ENCODE peak calls at places on chromosomes 16 and 17, in four cellular contexts. A, Y, I and W are unnamed samples. For H3K4me1, the result is how much of the 10 kb centered on the place peaks cover.

GRCh38 chr16:59783191-59783590 is 1049.1 kb upstream of the GOT2 start:
- DNase-seq in I (no peak), Y (no peak), A (no peak), W (no peak)

GRCh38 chr16:57643902-57644301 is 15.5 kb downstream of the ADGRG1 start:
- DNase-seq in A (no peak), I (no peak), Y (no peak), W (no peak)

GRCh38 chr17:58315281-58315711 is 13.3 kb downstream of the TSPOAP1 start:
- DNase-seq in Y (no peak), I (no peak), A (no peak), W (no peak)

GRCh38 chr17:70987867-70988340 is 818.6 kb downstream of the KCNJ2 start:
- DNase-seq in A (no peak), I (peak), Y (no peak), W (peak)

GRCh38 chr16:89931305-89931896 is 8.3 kb downstream of the TUBB3 start:
- DNase-seq in Y (no peak), A (no peak), I (no peak), W (no peak)

GRCh38 chr17:64972611-64973010 is 53.3 kb upstream of the LRRC37A3 start:
- DNase-seq in A (no peak), I (no peak), Y (no peak), W (no peak)

GRCh38 chr16:75320435-75320834 is 69.0 kb upstream of the BCAR1 start:
- DNase-seq in Y (no peak), A (no peak), I (no peak), W (no peak)

GRCh38 chr17:40978752-40979151 is 5.4 kb downstream of the KRT40 start:
- DNase-seq in I (no peak), A (no peak), Y (no peak), W (no peak)

GRCh38 chr17:31491794-31492171 is 100.3 kb downstream of the RAB11FIP4 start:
- DNase-seq in A (no peak), I (no peak), Y (peak), W (no peak)

GRCh38 chr16:71467810-71468209 is 5.8 kb upstream of the ZNF23 start:
- DNase-seq in I (peak), A (no peak), Y (no peak), W (no peak)

GRCh38 chr16:25855818-25856217 is 164.1 kb downstream of the HS3ST4 start:
- DNase-seq in A (no peak), Y (no peak), I (no peak), W (peak)

GRCh38 chr17:44345497-44346026 is 460 bp downstream of the GRN start:
- DNase-seq in Y (peak), A (peak), I (peak), W (no peak)

GRCh38 chr17:18181358-18181757 is 2.3 kb upstream of the ALKBH5 start:
- DNase-seq in Y (no peak), I (no peak), A (no peak), W (no peak)

GRCh38 chr16:30096105-30096861 is at the start of gene YPEL3:
- DNase-seq in I (peak), Y (peak), A (peak), W (no peak)

GRCh38 chr16:69514366-69514765 is 51.4 kb upstream of the NFAT5 start:
- DNase-seq in I (no peak), A (no peak), Y (no peak), W (no peak)

GRCh38 chr16:11583889-11584565 is 2.7 kb downstream of the LITAF start:
- DNase-seq in I (no peak), A (no peak), Y (peak), W (no peak)

GRCh38 chr17:4483012-4483840 is 15.5 kb upstream of the SPNS2 start:
- DNase-seq in A (peak), I (no peak), Y (no peak), W (no peak)

GRCh38 chr16:83799336-83799735 is 8.4 kb upstream of the HSBP1 start:
- DNase-seq in Y (no peak), A (no peak), I (no peak), W (no peak)

GRCh38 chr17:4007346-4008081 is 43.3 kb upstream of the ATP2A3 start:
- DNase-seq in A (no peak), I (no peak), Y (no peak), W (no peak)

GRCh38 chr17:49995055-49995738 is at the start of gene DLX3:
- DNase-seq in Y (peak), A (peak), I (peak), W (no peak)

GRCh38 chr17:48626202-48626469 is at the start of gene HOXB9:
- DNase-seq in A (no peak), I (no peak), Y (no peak), W (no peak)

GRCh38 chr16:81997738-81998137 is 13.5 kb downstream of the SDR42E1 start:
- DNase-seq in Y (no peak), I (peak), A (peak), W (no peak)

GRCh38 chr16:25614836-25615235 is 76.9 kb upstream of the HS3ST4 start:
- DNase-seq in Y (no peak), I (no peak), A (no peak), W (no peak)

GRCh38 chr16:73047536-73048291 is at the start of gene ZFHX3:
- DNase-seq in A (no peak), I (peak), Y (peak), W (no peak)

GRCh38 chr17:36610472-36610871 is 9.1 kb downstream of the MRM1 start:
- DNase-seq in A (no peak), Y (no peak), I (no peak), W (no peak)

GRCh38 chr16:8346291-8346690 is 244.0 kb downstream of the TMEM114 start:
- DNase-seq in I (no peak), Y (no peak), A (no peak), W (no peak)

GRCh38 chr17:48011405-48012150 is 26.0 kb downstream of the COPZ2 start:
- DNase-seq in A (peak), Y (peak), I (peak), W (no peak)

GRCh38 chr17:35448899-35449227 is 297 bp upstream of the SLFN13 start:
- DNase-seq in I (no peak), Y (no peak), A (no peak), W (no peak)

GRCh38 chr17:58338907-58339774 is 10.5 kb upstream of the TSPOAP1 start:
- DNase-seq in A (no peak), I (peak), Y (peak), W (no peak)

GRCh38 chr17:71252446-71252845 is 868.4 kb upstream of the SOX9 start:
- DNase-seq in Y (no peak), I (no peak), A (no peak), W (no peak)

GRCh38 chr16:19137201-19137601 is 23.4 kb downstream of the ITPRIPL2 start:
- DNase-seq in Y (no peak), I (no peak), A (no peak), W (no peak)

GRCh38 chr16:19137621-19138128 is 23.9 kb downstream of the ITPRIPL2 start:
- DNase-seq in Y (no peak), A (no peak), I (no peak), W (no peak)

GRCh38 chr16:19136549-19137196 is 22.9 kb downstream of the ITPRIPL2 start:
- DNase-seq in A (no peak), I (no peak), Y (no peak), W (no peak)

GRCh38 chr16:19135201-19135838 is 21.6 kb downstream of the ITPRIPL2 start:
- DNase-seq in Y (no peak), A (no peak), I (no peak), W (no peak)

GRCh38 chr16:19135896-19136438 is 22.2 kb downstream of the ITPRIPL2 start:
- DNase-seq in I (no peak), A (peak), Y (no peak), W (no peak)
- H3K4me1 ChIP-seq in I (under half), A (half or more), Y (under half), W (under half)

DNA sequence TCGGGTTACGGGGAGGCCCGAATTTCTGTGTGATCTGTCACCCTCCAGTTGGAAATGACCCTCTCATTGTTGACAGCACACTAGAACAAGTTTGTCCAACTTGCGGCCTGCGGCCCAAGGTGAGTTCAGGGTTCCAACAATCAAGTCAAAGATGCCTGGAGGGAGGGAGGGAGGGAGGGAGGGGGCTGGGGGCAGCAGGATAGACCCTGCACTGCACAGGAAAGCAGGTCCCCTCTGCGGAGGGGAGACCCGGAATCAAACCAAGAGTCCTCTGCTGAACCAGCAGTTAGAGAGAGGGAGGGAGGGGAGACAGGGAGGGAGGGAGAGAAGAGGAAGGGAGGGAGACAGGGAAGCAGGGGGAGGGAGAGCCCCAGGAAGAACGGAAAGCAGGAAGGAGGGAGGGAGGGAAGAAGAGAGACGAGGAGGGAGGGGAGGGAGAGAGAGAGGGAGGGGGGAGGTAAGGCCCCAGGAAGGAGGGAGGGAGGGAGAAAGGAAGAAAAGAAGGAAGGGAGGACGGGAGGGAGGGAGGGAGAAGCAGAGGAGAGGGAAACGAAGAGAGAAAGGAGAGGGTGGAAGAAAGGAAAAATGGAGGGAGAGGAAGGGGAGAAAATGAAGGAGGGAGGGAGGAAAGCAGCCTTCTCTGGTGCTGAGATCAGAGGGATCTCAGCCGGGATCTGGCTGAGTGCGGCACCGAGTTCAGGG is 96.7 kb upstream of the CDH5 start:
- DNase-seq in A (no peak), Y (no peak), I (peak), W (no peak)
- H3K4me3 ChIP-seq in A (peak), Y (no peak), I (no peak), W (peak)

GRCh38 chr17:81578038-81578441 is 25.9 kb upstream of the FAAP100 start:
- DNase-seq in I (peak), A (no peak), Y (no peak), W (no peak)

GRCh38 chr17:81580481-81580880 is 28.3 kb upstream of the FAAP100 start:
- DNase-seq in Y (no peak), I (no peak), A (no peak), W (no peak)

GRCh38 chr17:81578561-81579225 is 26.5 kb upstream of the FAAP100 start:
- DNase-seq in A (no peak), Y (no peak), I (no peak), W (no peak)

GRCh38 chr17:81579298-81579697 is 27.1 kb upstream of the FAAP100 start:
- DNase-seq in A (no peak), I (no peak), Y (no peak), W (no peak)

GRCh38 chr17:81579821-81580321 is 27.7 kb upstream of the FAAP100 start:
- DNase-seq in I (peak), Y (no peak), A (no peak), W (no peak)
- H3K4me1 ChIP-seq in I (under half), Y (under half), A (half or more), W (under half)

GRCh38 chr16:3223913-3224515 is 10.9 kb downstream of the ZNF200 start:
- DNase-seq in I (no peak), Y (no peak), A (no peak), W (no peak)
- H3K4me3 ChIP-seq in I (no peak), Y (no peak), A (no peak), W (no peak)

GRCh38 chr17:68594552-68594951 is 6.6 kb downstream of the FAM20A start:
- DNase-seq in Y (no peak), A (no peak), I (no peak), W (no peak)

GRCh38 chr17:68596411-68596945 is 4.7 kb downstream of the FAM20A start:
- DNase-seq in A (no peak), I (no peak), Y (no peak), W (no peak)

GRCh38 chr17:68595496-68595895 is 5.7 kb downstream of the FAM20A start:
- DNase-seq in Y (no peak), A (no peak), I (peak), W (no peak)

GRCh38 chr17:68598074-68598473 is 3.1 kb downstream of the FAM20A start:
- DNase-seq in Y (no peak), A (no peak), I (no peak), W (no peak)

DNA sequence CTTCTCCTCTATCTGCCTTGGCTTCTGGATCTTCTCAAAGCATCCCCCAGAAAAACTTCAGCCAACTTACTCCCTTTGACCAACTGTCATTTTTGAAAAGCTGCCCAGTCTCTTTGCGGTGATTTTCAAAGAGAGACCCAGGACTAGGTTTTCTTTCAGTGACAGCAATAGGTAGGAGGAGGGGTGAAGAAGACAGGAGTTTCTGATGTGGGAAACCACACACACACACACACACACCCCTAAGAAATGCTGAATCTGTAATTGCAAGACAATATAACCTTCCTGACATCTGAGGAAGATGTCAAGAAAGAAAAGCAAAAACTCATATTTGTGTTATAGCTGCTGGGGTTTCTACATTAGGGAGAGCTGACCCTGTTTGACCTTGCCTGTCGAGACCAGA is 5.2 kb downstream of the FAM20A start:
- DNase-seq in A (no peak), Y (no peak), I (no peak), W (no peak)
- H3K4me1 ChIP-seq in A (under half), Y (under half), I (under half), W (under half)

GRCh38 chr16:66774981-66775380 is 23.6 kb upstream of the DYNC1LI2 start:
- DNase-seq in Y (no peak), A (no peak), I (no peak), W (no peak)
- H3K4me3 ChIP-seq in Y (no peak), A (no peak), I (no peak), W (no peak)

DNA sequence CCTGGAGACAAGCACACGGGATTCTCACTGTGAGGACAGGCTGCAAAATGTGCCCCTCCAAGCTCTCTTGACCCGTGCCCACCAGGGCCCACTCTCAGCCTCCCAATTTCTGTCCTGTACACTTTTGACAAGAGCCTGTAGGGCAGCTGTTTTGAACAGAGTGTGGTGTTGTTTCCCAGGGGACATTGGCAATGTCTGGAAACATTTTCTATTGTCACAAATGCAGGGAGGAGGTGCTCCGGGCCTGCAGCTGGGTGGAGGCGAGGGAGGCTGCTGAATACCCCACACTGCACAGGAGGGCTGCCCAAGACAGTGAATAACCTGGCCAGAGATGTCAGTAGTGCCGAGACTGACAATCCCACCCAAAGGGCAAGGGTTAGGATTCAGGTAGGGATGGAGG is 10.5 kb downstream of the CEP295NL start:
- DNase-seq in A (no peak), I (no peak), Y (no peak), W (no peak)
- H3K4me1 ChIP-seq in A (under half), I (under half), Y (under half), W (under half)

DNA sequence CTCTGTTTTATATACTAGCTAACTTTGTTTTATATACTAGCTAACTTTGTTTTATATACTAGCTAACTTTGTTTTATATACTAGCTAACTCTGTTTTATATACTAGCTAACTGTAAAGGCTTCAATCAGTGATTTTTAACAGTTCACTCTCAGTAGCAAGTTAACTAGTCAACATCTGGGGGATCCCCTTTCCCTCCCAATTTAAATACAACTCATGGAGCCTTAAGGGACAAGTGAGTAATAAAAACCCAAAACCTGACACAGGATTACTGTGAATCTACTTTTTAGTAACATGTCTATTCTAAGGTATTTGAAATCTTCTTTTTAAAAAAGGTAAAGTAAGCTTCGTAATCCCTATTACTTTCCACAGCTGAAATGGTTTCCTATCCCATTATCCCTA is 32.2 kb downstream of the FAM222B start:
- DNase-seq in Y (no peak), I (no peak), A (no peak), W (no peak)
- H3K4me3 ChIP-seq in Y (no peak), I (no peak), A (no peak), W (no peak)

GRCh38 chr17:39651908-39652634 is 13.1 kb upstream of the TCAP start:
- DNase-seq in A (no peak), Y (no peak), I (no peak), W (no peak)

GRCh38 chr17:39648876-39649430 is 12.0 kb downstream of the STARD3 start:
- DNase-seq in A (no peak), Y (no peak), I (peak), W (no peak)

GRCh38 chr17:39652635-39653315 is 12.4 kb upstream of the TCAP start:
- DNase-seq in Y (no peak), A (no peak), I (no peak), W (no peak)

GRCh38 chr17:39647242-39647641 is 10.3 kb downstream of the STARD3 start:
- DNase-seq in A (no peak), Y (no peak), I (no peak), W (no peak)

DNA sequence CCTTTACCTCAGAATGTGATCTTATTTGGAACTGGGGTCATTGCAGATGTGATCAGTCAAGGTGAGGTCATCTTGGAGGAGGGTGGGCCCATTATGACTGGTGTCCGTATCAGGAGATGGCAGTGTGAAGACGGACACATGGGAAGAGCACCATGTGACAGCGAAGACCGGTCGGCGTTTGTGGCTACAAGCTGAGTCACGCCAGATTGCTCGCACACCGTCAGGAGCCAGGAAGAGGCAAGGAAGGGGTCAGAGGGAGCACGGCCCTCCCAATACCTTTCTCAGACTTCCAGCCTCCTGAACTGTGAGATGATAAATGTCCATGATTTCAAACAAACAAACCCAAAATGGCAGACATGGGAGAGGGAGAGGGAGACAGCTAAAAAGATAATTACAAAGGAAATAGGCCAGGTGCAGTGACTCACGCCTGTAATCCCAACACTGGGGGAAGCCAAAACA is 13.2 kb downstream of the STARD3 start:
- DNase-seq in A (no peak), I (no peak), Y (no peak), W (no peak)
- H3K4me1 ChIP-seq in A (under half), I (under half), Y (under half), W (under half)

GRCh38 chr16:65415460-65415859 is 293.6 kb upstream of the CDH11 start:
- DNase-seq in A (no peak), I (peak), Y (no peak), W (no peak)

GRCh38 chr16:65422934-65423333 is 301.1 kb upstream of the CDH11 start:
- DNase-seq in Y (no peak), A (no peak), I (no peak), W (no peak)

GRCh38 chr16:65414284-65414984 is 292.6 kb upstream of the CDH11 start:
- DNase-seq in I (peak), Y (no peak), A (no peak), W (no peak)

GRCh38 chr16:65421596-65421995 is 299.7 kb upstream of the CDH11 start:
- DNase-seq in A (no peak), I (no peak), Y (no peak), W (no peak)

DNA sequence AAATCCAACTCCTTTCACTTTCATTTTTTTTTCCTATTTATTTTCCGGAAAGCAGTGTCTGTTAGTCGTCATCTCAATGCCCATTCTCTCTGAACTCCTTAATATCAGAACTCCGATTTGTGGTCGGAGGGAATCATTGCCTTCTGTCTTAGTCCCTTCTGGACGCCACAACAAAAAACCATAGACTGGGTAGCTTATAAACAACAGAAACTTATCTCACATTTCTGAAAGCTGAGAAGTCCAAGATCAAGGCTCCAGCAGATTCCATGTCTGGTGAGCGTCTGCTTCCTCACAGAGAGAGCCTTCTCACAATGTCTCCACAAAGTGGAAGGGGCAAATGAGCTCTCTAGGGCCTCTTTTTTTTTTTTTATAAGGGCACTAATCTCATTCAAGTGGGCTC is 296.6 kb upstream of the CDH11 start:
- DNase-seq in Y (no peak), A (no peak), I (no peak), W (no peak)
- H3K4me3 ChIP-seq in Y (no peak), A (no peak), I (no peak), W (no peak)